ENCODE peak calls at places on chromosomes 7 and 10, in ten cellular contexts. Y is left lung; R is colonic mucosa; E is endothelial cell; D is CD8-positive, alpha-beta memory T cell; L is HS-27A; G is iPS-NIHi11; P is foreskin keratinocyte; O is activated naive CD8-positive, alpha-beta T cell treated with anti-CD3 and anti-CD28 coated beads, Interleukin-2, amount 10 ng/mL, durations not matched to agents 7 days and 5 days; I is substantia nigra. T is an unnamed sample.
A peak's percentile ranks its signal among the peaks of the same experiment; 100 is the strongest.

GRCh38 chr10:17735166-17735941 is 16.6 kb upstream of the TMEM236 start:
- DNase-seq in Y (no peak), R (no peak), E (peak; percentile 23), D (no peak), L (no peak), G (no peak), P (no peak), O (no peak), I (no peak), T (no peak)

GRCh38 chr10:23525406-23525805 is 86.5 kb downstream of the OTUD1 start:
- DNase-seq in Y (no peak), R (peak; percentile 20), E (no peak), D (no peak), L (no peak), G (no peak), P (no peak), O (no peak), I (no peak), T (no peak)

GRCh38 chr10:114603943-114604342 is 54.1 kb downstream of the ABLIM1 start:
- DNase-seq in Y (no peak), R (peak; percentile 77), E (no peak), D (no peak), L (no peak), G (no peak), P (no peak), O (no peak), I (no peak), T (no peak)

GRCh38 chr7:122605929-122606328 is 93.0 kb downstream of the RNF133 start:
- DNase-seq in Y (no peak), R (no peak), E (no peak), D (no peak), L (no peak), G (no peak), P (no peak), O (no peak), I (no peak), T (no peak)

GRCh38 chr10:71945819-71946474 is 18.2 kb upstream of the CHST3 start:
- DNase-seq in Y (no peak), R (no peak), E (no peak), D (peak; percentile 8), L (no peak), G (no peak), P (no peak), O (no peak), I (no peak), T (no peak)

GRCh38 chr10:70816220-70816894 is 609 bp downstream of the SGPL1 start:
- DNase-seq in Y (peak; percentile 92), R (peak; percentile 76), E (peak; percentile 71), D (peak; percentile 39), L (peak; percentile 51), G (peak; percentile 79), P (peak; percentile 84), O (peak; percentile 60), I (peak; percentile 60), T (peak; percentile 77)

GRCh38 chr7:91772100-91772794 is 108.3 kb downstream of the MTERF1 start:
- DNase-seq in Y (no peak), R (peak; percentile 36), E (no peak), D (no peak), L (no peak), G (no peak), P (peak; percentile 96), O (no peak), I (no peak), T (no peak)

GRCh38 chr7:18499407-18500197 is 4.1 kb downstream of the HDAC9 start:
- DNase-seq in Y (no peak), R (no peak), E (no peak), D (no peak), L (no peak), G (no peak), P (no peak), O (no peak), I (no peak), T (no peak)

GRCh38 chr10:16984242-16984641 is 145.4 kb downstream of the CUBN start:
- DNase-seq in Y (no peak), R (no peak), E (no peak), D (no peak), L (no peak), G (no peak), P (no peak), O (no peak), I (no peak), T (no peak)

GRCh38 chr7:50531401-50531906 is 33.8 kb downstream of the DDC start:
- DNase-seq in Y (no peak), R (peak; percentile 37), E (no peak), D (no peak), L (no peak), G (no peak), P (peak; percentile 89), O (no peak), I (no peak), T (no peak)

GRCh38 chr10:127798116-127798515 is 61.1 kb downstream of the FOXI2 start:
- DNase-seq in Y (no peak), R (no peak), E (no peak), D (no peak), L (no peak), G (no peak), P (no peak), O (no peak), I (no peak), T (no peak)

GRCh38 chr10:70940834-70941568 is 52.6 kb upstream of the PCBD1 start:
- DNase-seq in Y (peak; percentile 34), R (no peak), E (no peak), D (no peak), L (no peak), G (no peak), P (no peak), O (no peak), I (no peak), T (no peak)

GRCh38 chr10:43728425-43728824 is 79.7 kb upstream of the ZNF32 start:
- DNase-seq in Y (no peak), R (no peak), E (no peak), D (no peak), L (no peak), G (no peak), P (no peak), O (no peak), I (no peak), T (no peak)

GRCh38 chr10:114223066-114223465 is 16.0 kb upstream of the VWA2 start:
- DNase-seq in Y (no peak), R (no peak), E (no peak), D (no peak), L (no peak), G (no peak), P (no peak), O (no peak), I (no peak), T (no peak)

GRCh38 chr7:45230083-45230482 is 72.5 kb downstream of the RAMP3 start:
- DNase-seq in Y (no peak), R (no peak), E (no peak), D (no peak), L (no peak), G (no peak), P (no peak), O (no peak), I (no peak), T (no peak)

GRCh38 chr7:157027568-157028527 is 17.4 kb upstream of the MNX1 start:
- DNase-seq in Y (no peak), R (no peak), E (no peak), D (no peak), L (no peak), G (no peak), P (peak; percentile 98), O (no peak), I (no peak), T (peak; percentile 4)

GRCh38 chr10:112512294-112512693 is 65.3 kb downstream of the VTI1A start:
- DNase-seq in Y (no peak), R (no peak), E (no peak), D (no peak), L (no peak), G (no peak), P (no peak), O (no peak), I (no peak), T (no peak)

GRCh38 chr7:120862987-120863386 is 5.0 kb upstream of the TSPAN12 start:
- DNase-seq in Y (no peak), R (no peak), E (no peak), D (no peak), L (no peak), G (no peak), P (no peak), O (no peak), I (no peak), T (no peak)

GRCh38 chr7:132387596-132387995 is 188.7 kb downstream of the PLXNA4 start:
- DNase-seq in Y (no peak), R (no peak), E (no peak), D (no peak), L (no peak), G (no peak), P (no peak), O (no peak), I (no peak), T (no peak)

GRCh38 chr10:29245476-29245875 is 43.4 kb upstream of the LYZL1 start:
- DNase-seq in Y (no peak), R (no peak), E (no peak), D (no peak), L (no peak), G (no peak), P (no peak), O (no peak), I (peak; percentile 59), T (no peak)

GRCh38 chr10:62069452-62070191 is 168.1 kb downstream of the ARID5B start:
- DNase-seq in Y (no peak), R (no peak), E (no peak), D (no peak), L (no peak), G (no peak), P (no peak), O (no peak), I (no peak), T (no peak)

GRCh38 chr7:66150471-66150870 is 35.8 kb downstream of the CRCP start:
- DNase-seq in Y (no peak), R (peak; percentile 60), E (no peak), D (no peak), L (no peak), G (no peak), P (no peak), O (no peak), I (no peak), T (no peak)

GRCh38 chr7:98287486-98287959 is 6.0 kb downstream of the BRI3 start:
- DNase-seq in Y (peak; percentile 89), R (peak; percentile 91), E (no peak), D (no peak), L (no peak), G (peak; percentile 80), P (peak; percentile 70), O (no peak), I (no peak), T (no peak)